ENCODE peak calls at places on chromosome 4, in six cellular contexts. One of them, this sample, is unnamed.

GRCh38 chr4:137393043-137393442 is 139.3 kb downstream of the PCDH18 start:
- DNase-seq in HepG2: no peak
- DNase-seq in H1: no peak
- DNase-seq in GM12891: no peak
- DNase-seq in K562: no peak
- DNase-seq in GM12878: no peak
- DNase-seq in this sample: no peak

GRCh38 chr4:55169352-55169959 is 44.1 kb upstream of the KDR start:
- DNase-seq in H1: no peak
- DNase-seq in GM12891: no peak
- DNase-seq in K562: peak
- DNase-seq in GM12878: no peak
- DNase-seq in HepG2: peak
- DNase-seq in this sample: no peak

GRCh38 chr4:88295656-88296055 is 11.3 kb upstream of the PPM1K start:
- DNase-seq in K562: no peak
- DNase-seq in GM12878: no peak
- DNase-seq in H1: no peak
- DNase-seq in HepG2: no peak
- DNase-seq in GM12891: no peak
- DNase-seq in this sample: no peak

GRCh38 chr4:80367737-80368136 is 32.2 kb downstream of the CFAP299 start:
- DNase-seq in H1: no peak
- DNase-seq in HepG2: no peak
- DNase-seq in K562: no peak
- DNase-seq in GM12878: no peak
- DNase-seq in GM12891: no peak
- DNase-seq in this sample: no peak

GRCh38 chr4:52198356-52198755 is 147.3 kb downstream of the SPATA18 start:
- DNase-seq in GM12891: no peak
- DNase-seq in K562: no peak
- DNase-seq in GM12878: no peak
- DNase-seq in H1: no peak
- DNase-seq in HepG2: no peak
- DNase-seq in this sample: no peak

GRCh38 chr4:52711271-52711670 is 40.0 kb downstream of the ERVMER34-1 start:
- DNase-seq in HepG2: no peak
- DNase-seq in GM12891: no peak
- DNase-seq in GM12878: no peak
- DNase-seq in H1: no peak
- DNase-seq in K562: peak
- DNase-seq in this sample: no peak

GRCh38 chr4:122668241-122668640 is 47.4 kb upstream of the IL21 start:
- DNase-seq in K562: no peak
- DNase-seq in HepG2: no peak
- DNase-seq in GM12878: no peak
- DNase-seq in GM12891: no peak
- DNase-seq in H1: no peak
- DNase-seq in this sample: no peak

GRCh38 chr4:140212646-140213045 is 58.7 kb upstream of the MAML3 start:
- DNase-seq in HepG2: no peak
- DNase-seq in H1: no peak
- DNase-seq in GM12891: no peak
- DNase-seq in K562: no peak
- DNase-seq in GM12878: no peak
- DNase-seq in this sample: no peak

GRCh38 chr4:41394362-41394960 is 137.7 kb downstream of the UCHL1 start:
- DNase-seq in H1: no peak
- DNase-seq in HepG2: no peak
- DNase-seq in GM12878: no peak
- DNase-seq in GM12891: no peak
- DNase-seq in K562: no peak
- DNase-seq in this sample: no peak

GRCh38 chr4:7777017-7777710 is 162.5 kb downstream of the AFAP1 start:
- DNase-seq in GM12878: no peak
- DNase-seq in HepG2: no peak
- DNase-seq in GM12891: no peak
- DNase-seq in K562: no peak
- DNase-seq in H1: no peak
- DNase-seq in this sample: no peak

GRCh38 chr4:164926301-164926700 is 49.3 kb downstream of the APELA start:
- DNase-seq in K562: no peak
- DNase-seq in GM12891: no peak
- DNase-seq in H1: no peak
- DNase-seq in HepG2: no peak
- DNase-seq in GM12878: no peak
- DNase-seq in this sample: no peak

GRCh38 chr4:166941629-166942028 is 292.7 kb downstream of the SPOCK3 start:
- DNase-seq in K562: no peak
- DNase-seq in GM12878: peak
- DNase-seq in HepG2: no peak
- DNase-seq in H1: no peak
- DNase-seq in GM12891: no peak
- DNase-seq in this sample: no peak

GRCh38 chr4:176360446-176360845 is 40.7 kb downstream of the SPCS3 start:
- DNase-seq in H1: no peak
- DNase-seq in GM12878: no peak
- DNase-seq in HepG2: no peak
- DNase-seq in GM12891: no peak
- DNase-seq in K562: no peak
- DNase-seq in this sample: no peak

GRCh38 chr4:168923526-168924194 is 86.4 kb downstream of the CBR4 start:
- DNase-seq in GM12891: peak
- DNase-seq in K562: peak
- DNase-seq in H1: no peak
- DNase-seq in HepG2: peak
- DNase-seq in GM12878: peak
- DNase-seq in this sample: peak

GRCh38 chr4:171484681-171485080 is 328.5 kb upstream of the GALNTL6 start:
- DNase-seq in GM12878: no peak
- DNase-seq in H1: no peak
- DNase-seq in GM12891: no peak
- DNase-seq in K562: no peak
- DNase-seq in HepG2: no peak
- DNase-seq in this sample: no peak

GRCh38 chr4:22473268-22473667 is 42.6 kb downstream of the ADGRA3 start:
- DNase-seq in H1: no peak
- DNase-seq in GM12878: no peak
- DNase-seq in GM12891: no peak
- DNase-seq in HepG2: no peak
- DNase-seq in K562: no peak
- DNase-seq in this sample: no peak

GRCh38 chr4:54543088-54543795 is 114.5 kb upstream of the KIT start:
- DNase-seq in H1: no peak
- DNase-seq in HepG2: no peak
- DNase-seq in GM12878: no peak
- DNase-seq in GM12891: no peak
- DNase-seq in K562: no peak
- DNase-seq in this sample: no peak

GRCh38 chr4:89273741-89274141 is 33.9 kb downstream of the GPRIN3 start:
- DNase-seq in GM12878: no peak
- DNase-seq in HepG2: no peak
- DNase-seq in K562: no peak
- DNase-seq in GM12891: no peak
- DNase-seq in H1: no peak
- DNase-seq in this sample: no peak

GRCh38 chr4:168139336-168139735 is 47.0 kb downstream of the ANXA10 start:
- DNase-seq in GM12878: no peak
- DNase-seq in K562: no peak
- DNase-seq in GM12891: no peak
- DNase-seq in H1: no peak
- DNase-seq in HepG2: no peak
- DNase-seq in this sample: no peak

GRCh38 chr4:77625485-77625884 is 19.9 kb downstream of the CXCL13 start:
- DNase-seq in K562: no peak
- DNase-seq in HepG2: no peak
- DNase-seq in GM12878: no peak
- DNase-seq in H1: no peak
- DNase-seq in GM12891: no peak
- DNase-seq in this sample: no peak

GRCh38 chr4:135072553-135072952 is 871.0 kb upstream of the PABPC4L start:
- DNase-seq in H1: no peak
- DNase-seq in GM12891: no peak
- DNase-seq in GM12878: no peak
- DNase-seq in HepG2: no peak
- DNase-seq in K562: no peak
- DNase-seq in this sample: no peak

GRCh38 chr4:81684357-81684756 is 212.7 kb upstream of the RASGEF1B start:
- DNase-seq in GM12891: no peak
- DNase-seq in H1: no peak
- DNase-seq in GM12878: no peak
- DNase-seq in K562: no peak
- DNase-seq in HepG2: no peak
- DNase-seq in this sample: no peak

GRCh38 chr4:145436793-145437192 is 44.9 kb upstream of the SMAD1 start:
- DNase-seq in HepG2: no peak
- DNase-seq in K562: no peak
- DNase-seq in GM12878: no peak
- DNase-seq in GM12891: no peak
- DNase-seq in H1: no peak
- DNase-seq in this sample: no peak

GRCh38 chr4:161577604-161578301 is 586.0 kb downstream of the FSTL5 start:
- DNase-seq in K562: no peak
- DNase-seq in GM12878: no peak
- DNase-seq in GM12891: no peak
- DNase-seq in H1: no peak
- DNase-seq in HepG2: no peak
- DNase-seq in this sample: no peak

GRCh38 chr4:150391052-150391451 is 190.9 kb upstream of the MAB21L2 start:
- DNase-seq in GM12878: no peak
- DNase-seq in H1: no peak
- DNase-seq in HepG2: no peak
- DNase-seq in GM12891: no peak
- DNase-seq in K562: no peak
- DNase-seq in this sample: no peak

GRCh38 chr4:52201705-52202104 is 150.6 kb downstream of the SPATA18 start:
- DNase-seq in K562: no peak
- DNase-seq in GM12891: no peak
- DNase-seq in HepG2: no peak
- DNase-seq in GM12878: no peak
- DNase-seq in H1: no peak
- DNase-seq in this sample: no peak

GRCh38 chr4:112272292-112272691 is 13.4 kb downstream of the TIFA start:
- DNase-seq in K562: no peak
- DNase-seq in GM12891: no peak
- DNase-seq in HepG2: no peak
- DNase-seq in GM12878: no peak
- DNase-seq in H1: no peak
- DNase-seq in this sample: no peak
- TF ChIP-seq POLR2AphosphoS5 in K562: no peak
- TF ChIP-seq POLR2AphosphoS5 in GM12891: no peak
- TF ChIP-seq POLR2AphosphoS5 in HepG2: no peak
- TF ChIP-seq POLR2AphosphoS5 in GM12878: peak
- TF ChIP-seq POLR2AphosphoS5 in H1: no peak
- TF ChIP-seq POLR2AphosphoS5 in this sample: peak

GRCh38 chr4:25725870-25726269 is 70.2 kb downstream of the SLC34A2 start:
- DNase-seq in K562: no peak
- DNase-seq in HepG2: no peak
- DNase-seq in H1: no peak
- DNase-seq in GM12891: no peak
- DNase-seq in GM12878: no peak
- DNase-seq in this sample: no peak

GRCh38 chr4:25727711-25728493 is 72.3 kb downstream of the SLC34A2 start:
- DNase-seq in HepG2: no peak
- DNase-seq in K562: no peak
- DNase-seq in GM12891: no peak
- DNase-seq in H1: no peak
- DNase-seq in GM12878: no peak
- DNase-seq in this sample: no peak

GRCh38 chr4:25722964-25723363 is 67.3 kb downstream of the SLC34A2 start:
- DNase-seq in HepG2: no peak
- DNase-seq in H1: no peak
- DNase-seq in GM12878: no peak
- DNase-seq in GM12891: no peak
- DNase-seq in K562: peak
- DNase-seq in this sample: no peak

DNA sequence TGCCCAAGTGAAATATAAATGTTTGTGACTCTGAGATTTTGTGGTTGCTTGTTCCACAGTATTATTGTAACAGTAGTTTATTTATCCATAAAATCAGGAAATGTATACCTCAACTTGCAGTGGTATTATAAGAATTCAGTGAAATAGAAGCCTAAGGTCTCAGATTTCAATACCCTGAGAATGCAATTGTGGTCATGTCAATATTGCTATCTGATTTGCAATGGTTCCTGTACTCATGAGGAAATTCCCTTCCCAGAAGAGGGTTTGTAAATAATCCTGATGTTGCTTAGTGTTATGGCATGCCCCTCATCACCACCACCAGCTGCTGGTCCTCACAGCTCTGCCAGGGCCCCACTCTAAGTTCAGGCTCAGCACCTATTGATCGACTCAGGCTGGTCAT is 67.8 kb downstream of the SLC34A2 start:
- DNase-seq in HepG2: no peak
- DNase-seq in GM12878: no peak
- DNase-seq in GM12891: no peak
- DNase-seq in K562: no peak
- DNase-seq in H1: no peak
- DNase-seq in this sample: no peak
- TF ChIP-seq TAF1 in HepG2: no peak
- TF ChIP-seq TAF1 in GM12878: no peak
- TF ChIP-seq TAF1 in GM12891: no peak
- TF ChIP-seq TAF1 in K562: no peak
- TF ChIP-seq TAF1 in H1: no peak
- TF ChIP-seq TAF1 in this sample: no peak

DNA sequence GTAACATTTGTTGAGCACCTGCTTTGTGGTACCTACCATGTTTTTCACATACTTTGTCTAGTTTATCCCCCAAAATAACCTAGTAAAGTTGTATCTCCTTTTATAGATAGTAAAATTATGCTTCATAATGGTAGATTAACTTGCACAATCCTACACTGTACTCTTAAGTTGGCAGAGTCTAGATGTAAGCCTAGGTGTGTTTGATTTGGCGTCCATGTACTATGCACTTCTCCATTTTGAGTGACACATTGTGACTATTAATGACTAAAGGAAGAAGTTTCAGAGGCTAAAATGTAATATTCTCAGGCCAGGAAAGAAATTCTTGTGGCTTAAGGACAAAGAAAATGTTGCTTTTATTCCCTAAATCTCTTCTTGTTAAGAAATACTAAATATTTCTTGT is 15.4 kb downstream of the PLK4 start:
- DNase-seq in HepG2: no peak
- DNase-seq in K562: no peak
- DNase-seq in GM12891: no peak
- DNase-seq in GM12878: no peak
- DNase-seq in H1: no peak
- DNase-seq in this sample: no peak
- TF ChIP-seq POLR2A in HepG2: no peak
- TF ChIP-seq POLR2A in K562: no peak
- TF ChIP-seq POLR2A in GM12891: no peak
- TF ChIP-seq POLR2A in GM12878: no peak
- TF ChIP-seq POLR2A in H1: no peak
- TF ChIP-seq POLR2A in this sample: no peak

GRCh38 chr4:31791666-31792065 is 1071.5 kb downstream of the PCDH7 start:
- DNase-seq in HepG2: no peak
- DNase-seq in H1: no peak
- DNase-seq in GM12891: no peak
- DNase-seq in K562: no peak
- DNase-seq in GM12878: no peak
- DNase-seq in this sample: no peak

GRCh38 chr4:31793907-31794306 is 1073.7 kb downstream of the PCDH7 start:
- DNase-seq in H1: no peak
- DNase-seq in GM12891: no peak
- DNase-seq in HepG2: no peak
- DNase-seq in GM12878: no peak
- DNase-seq in K562: no peak
- DNase-seq in this sample: no peak

GRCh38 chr4:31788676-31789075 is 1068.5 kb downstream of the PCDH7 start:
- DNase-seq in K562: no peak
- DNase-seq in H1: no peak
- DNase-seq in GM12878: no peak
- DNase-seq in GM12891: no peak
- DNase-seq in HepG2: no peak
- DNase-seq in this sample: no peak
- TF ChIP-seq POLR2AphosphoS5 in K562: no peak
- TF ChIP-seq POLR2AphosphoS5 in H1: no peak
- TF ChIP-seq POLR2AphosphoS5 in GM12878: no peak
- TF ChIP-seq POLR2AphosphoS5 in GM12891: no peak
- TF ChIP-seq POLR2AphosphoS5 in HepG2: no peak
- TF ChIP-seq POLR2AphosphoS5 in this sample: no peak

This sample was measured in GM12892.